ENCODE peak calls at places on chromosomes 6 and 20, in eight cellular contexts. S is endothelial cell of umbilical vein, F is gastrocnemius medialis, C is right lobe of liver, B is spleen, O is body of pancreas, W is Peyer's patch, L is heart left ventricle. J is an unnamed sample.
A peak's percentile ranks its signal among the peaks of the same experiment; 100 is the strongest.

GRCh38 chr20:17036546-17036945 is 190.3 kb upstream of the PCSK2 start:
- DNase-seq in C (no peak), S (no peak), B (no peak), O (no peak), F (no peak), W (no peak), L (no peak), J (no peak)

GRCh38 chr6:149248688-149249369 is 68.7 kb upstream of the TAB2 start:
- DNase-seq in F (no peak), O (no peak), L (no peak), S (no peak), B (no peak), W (peak; percentile 68), C (no peak), J (no peak)

GRCh38 chr6:83868639-83869038 is 9.2 kb downstream of the CYB5R4 start:
- DNase-seq in W (no peak), L (no peak), O (no peak), C (no peak), B (no peak), S (peak; percentile 21), F (no peak), J (no peak)

GRCh38 chr6:39088331-39088730 is 26.7 kb downstream of the SAYSD1 start:
- DNase-seq in F (peak; percentile 24), B (no peak), L (peak; percentile 52), S (peak; percentile 37), O (peak; percentile 48), W (no peak), C (no peak), J (no peak)

GRCh38 chr6:32940656-32941411 is at the start of gene HLA-DMB:
- DNase-seq in L (peak; percentile 80), C (peak; percentile 62), F (peak; percentile 46), B (no peak), O (peak; percentile 64), W (peak; percentile 83), S (peak; percentile 88), J (no peak)

GRCh38 chr20:22607695-22608094 is 23.3 kb upstream of the FOXA2 start:
- DNase-seq in L (no peak), O (no peak), B (no peak), C (no peak), W (no peak), F (no peak), S (no peak), J (no peak)

GRCh38 chr6:157229733-157230132 is 93.6 kb downstream of the TMEM242 start:
- DNase-seq in S (no peak), L (no peak), W (peak; percentile 66), C (no peak), F (no peak), O (no peak), B (no peak), J (peak; percentile 25)

GRCh38 chr6:9761220-9761619 is 653.7 kb downstream of the TFAP2A start:
- DNase-seq in W (no peak), L (no peak), F (no peak), B (no peak), O (no peak), S (no peak), C (no peak), J (no peak)

GRCh38 chr6:21133902-21134301 is 459.6 kb upstream of the SOX4 start:
- DNase-seq in B (no peak), L (no peak), S (no peak), W (no peak), O (no peak), C (no peak), F (no peak), J (no peak)

GRCh38 chr20:11777861-11778570 is 139.7 kb upstream of the BTBD3 start:
- DNase-seq in S (peak; percentile 79), L (no peak), O (no peak), B (no peak), C (no peak), W (no peak), F (no peak), J (no peak)

GRCh38 chr20:37357481-37358365 is 11.8 kb downstream of the SRC start:
- DNase-seq in C (no peak), F (no peak), O (no peak), S (no peak), W (peak; percentile 48), L (no peak), B (peak; percentile 76), J (no peak)

GRCh38 chr20:51306081-51306480 is 236.4 kb downstream of the NFATC2 start:
- DNase-seq in F (no peak), O (no peak), L (no peak), S (no peak), C (no peak), W (no peak), B (no peak), J (no peak)

GRCh38 chr6:150177260-150178246 is 34.7 kb downstream of the PPP1R14C start:
- DNase-seq in S (no peak), B (no peak), C (no peak), W (peak; percentile 70), F (no peak), L (peak; percentile 54), O (peak; percentile 51), J (no peak)

GRCh38 chr6:4637691-4638433 is 138.3 kb upstream of the CDYL start:
- DNase-seq in W (no peak), L (no peak), S (peak; percentile 72), C (no peak), B (no peak), F (no peak), O (no peak), J (no peak)

GRCh38 chr20:63941282-63942060 is 14.7 kb downstream of the UCKL1 start:
- DNase-seq in O (no peak), W (peak; percentile 80), F (peak; percentile 48), L (peak; percentile 55), C (no peak), S (no peak), B (peak; percentile 93), J (no peak)

DNA sequence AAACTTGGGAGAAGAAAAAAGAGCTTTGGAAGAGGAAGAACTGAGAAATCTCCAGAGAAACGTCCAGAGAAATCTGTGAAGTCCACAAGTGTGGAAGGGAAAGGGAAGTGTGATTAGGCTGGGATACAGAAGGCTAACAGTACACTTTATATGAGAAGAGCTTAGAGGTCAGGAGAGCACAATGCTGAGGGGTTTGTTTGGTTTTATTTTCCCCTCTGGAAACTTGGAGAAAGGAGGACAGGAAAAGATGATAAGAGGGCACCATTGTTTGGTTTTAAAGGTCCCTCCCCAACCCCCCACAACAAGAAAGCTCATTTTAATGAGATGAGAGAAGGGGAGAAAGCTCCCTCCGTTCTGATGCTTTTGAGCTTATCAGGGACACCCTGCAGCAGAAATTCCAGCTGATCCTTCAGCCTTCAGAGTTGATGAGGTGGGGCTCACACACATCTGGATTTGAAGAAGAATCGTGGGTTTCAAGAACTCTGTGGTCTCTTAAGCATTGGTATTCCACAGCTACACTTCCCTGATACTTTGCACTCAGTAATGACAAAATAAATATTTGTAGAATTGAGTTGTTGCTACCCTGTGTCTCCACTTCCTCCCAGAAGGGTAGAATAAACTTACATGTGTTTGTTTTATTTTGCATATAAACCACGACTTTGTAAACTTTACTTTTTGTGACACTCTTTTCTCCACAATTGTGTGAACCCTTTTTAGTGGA is 1.9 kb downstream of the NT5E start:
- DNase-seq in S (peak; percentile 58), F (no peak), L (no peak), B (no peak), W (no peak), O (no peak), C (no peak), J (no peak)
- H3K27ac ChIP-seq in S (peak overlapping the region; percentile 84), F (no peak overlapping the region), L (no peak overlapping the region), B (no peak overlapping the region), W (no peak overlapping the region), O (no peak overlapping the region), C (peak overlapping the region; percentile 87), J (peak overlapping the region; percentile 20)

GRCh38 chr6:139134817-139135577 is at the start of gene HECA:
- DNase-seq in F (peak; percentile 95), B (peak; percentile 99), L (peak; percentile 99), W (peak; percentile 99), C (peak; percentile 98), O (peak; percentile 98), S (peak; percentile 93), J (peak; percentile 97)
- TF ChIP-seq POLR2A in F (peak; percentile 97), B (peak; percentile 36), L (peak; percentile 96), W (peak; percentile 82), C (peak; percentile 90), O (peak; percentile 77), S (no peak), J (peak; percentile 42)

DNA sequence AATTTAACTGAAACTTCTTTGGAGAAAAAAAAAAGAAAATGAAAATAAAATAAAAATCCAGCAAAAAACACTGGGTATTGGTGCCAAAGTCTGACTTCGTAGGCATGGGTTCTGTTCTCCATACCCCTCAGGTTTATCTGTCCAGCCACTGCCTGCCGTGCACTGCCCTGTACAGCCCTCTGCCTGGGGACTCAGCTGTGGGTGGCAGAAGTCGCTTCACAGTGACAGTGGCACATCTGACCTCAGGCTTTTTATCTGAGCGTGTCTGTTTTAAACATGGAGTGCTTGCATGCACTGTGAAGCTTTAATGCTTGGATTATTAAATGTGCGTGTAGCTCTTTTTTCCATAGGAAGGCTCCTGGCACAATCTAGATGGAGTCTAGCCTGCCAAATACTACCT is 375.4 kb downstream of the UTRN start:
- DNase-seq in B (no peak), O (no peak), L (no peak), S (no peak), C (no peak), W (no peak), F (no peak), J (no peak)
- H3K4me1 ChIP-seq in B (peaks cover 29% of the 10 kb centered on the region), O (peaks cover 57% of the 10 kb centered on the region), L (peaks cover 10% of the 10 kb centered on the region), S (peaks cover 2% of the 10 kb centered on the region), C (no peaks in the 10 kb centered on the region), W (no peaks in the 10 kb centered on the region), F (no peaks in the 10 kb centered on the region), J (no peaks in the 10 kb centered on the region)

GRCh38 chr6:1498491-1499113 is 109.2 kb downstream of the FOXF2 start:
- DNase-seq in F (no peak), C (no peak), O (no peak), B (no peak), S (no peak), L (no peak), W (no peak), J (no peak)

GRCh38 chr6:1496092-1496491 is 106.7 kb downstream of the FOXF2 start:
- DNase-seq in L (no peak), S (no peak), B (no peak), F (no peak), W (no peak), C (no peak), O (no peak), J (no peak)

GRCh38 chr6:1496836-1497592 is 107.6 kb downstream of the FOXF2 start:
- DNase-seq in W (no peak), S (no peak), F (no peak), C (no peak), L (no peak), O (no peak), B (no peak), J (no peak)

GRCh38 chr6:1499798-1500197 is 109.9 kb upstream of the FOXC1 start:
- DNase-seq in W (no peak), L (no peak), F (no peak), B (no peak), O (no peak), S (no peak), C (no peak), J (no peak)

DNA sequence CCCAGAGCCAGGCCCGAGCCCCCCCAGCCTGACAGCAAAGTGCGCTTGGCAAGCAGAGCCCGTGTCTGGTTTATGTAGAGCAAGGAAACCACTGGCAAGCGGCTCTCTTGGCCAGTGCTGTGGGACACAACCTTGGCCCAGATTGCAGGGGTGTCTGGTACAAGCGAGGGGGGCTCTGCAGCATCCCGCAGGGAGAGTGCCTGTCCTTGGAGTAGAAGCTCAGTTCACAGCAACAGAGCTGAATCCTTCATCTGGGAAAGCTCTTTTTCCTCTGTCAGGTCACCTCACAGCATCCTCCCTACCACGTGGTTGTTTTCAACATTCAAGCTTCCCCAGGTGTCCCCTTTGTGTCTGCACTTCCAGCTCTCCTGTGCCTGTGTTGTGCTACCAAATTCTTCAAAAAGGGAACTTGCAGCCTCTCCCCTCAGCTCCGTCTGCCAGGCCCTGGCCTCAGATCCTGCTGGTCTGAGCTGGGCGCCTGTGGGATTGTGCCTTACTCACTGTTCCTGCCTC is 108.3 kb downstream of the FOXF2 start:
- DNase-seq in F (no peak), O (no peak), S (no peak), L (peak; percentile 30), B (no peak), W (no peak), C (no peak), J (no peak)
- H3K27ac ChIP-seq in F (no peak overlapping the region), O (no peak overlapping the region), S (no peak overlapping the region), L (no peak overlapping the region), B (no peak overlapping the region), W (no peak overlapping the region), C (no peak overlapping the region), J (no peak overlapping the region)

J was measured in breast epithelium.